ENCODE peak calls at places on chromosomes 4 and X, in four cellular contexts. Z is spleen; A is cardiac muscle cell; B is CD4-positive, CD25-positive, alpha-beta regulatory T cell. P is an unnamed sample. For H3K9me3 and H3K4me1, the result is how much of the 10 kb centered on the place peaks cover.

GRCh38 chr4:150369434-150370141 is 212.4 kb upstream of the MAB21L2 start:
- DNase-seq in Z (no peak), B (no peak), A (no peak), P (no peak)

GRCh38 chr4:8703857-8704495 is 111.4 kb downstream of the CPZ start:
- DNase-seq in A (no peak), B (no peak), Z (peak), P (no peak)

GRCh38 chrX:340641-341423 is 22.2 kb upstream of the GTPBP6 start:
- DNase-seq in Z (peak), B (no peak), A (no peak), P (peak)

GRCh38 chrX:24245201-24245600 is 68.7 kb downstream of the SUPT20HL2 start:
- DNase-seq in A (peak), B (no peak), Z (no peak), P (no peak)

GRCh38 chr4:179110356-179110755 is 1668.1 kb upstream of the AGA start:
- DNase-seq in B (no peak), A (no peak), Z (no peak), P (no peak)

GRCh38 chrX:154411981-154412340 is 622 bp downstream of the TAFAZZIN start:
- DNase-seq in B (peak), Z (peak), A (peak), P (peak)

GRCh38 chr4:23097251-23097650 is 404.5 kb downstream of the GBA3 start:
- DNase-seq in B (no peak), Z (no peak), A (peak), P (no peak)

GRCh38 chrX:125322431-125322830 is 2.8 kb downstream of the TEX13C start:
- DNase-seq in A (no peak), B (no peak), Z (no peak), P (no peak)

GRCh38 chr4:2300431-2300861 is 38.5 kb upstream of the MXD4 start:
- DNase-seq in A (no peak), B (no peak), Z (peak), P (no peak)

GRCh38 chr4:89753601-89754066 is 83.3 kb downstream of the SNCA start:
- DNase-seq in B (no peak), Z (no peak), A (peak), P (no peak)

GRCh38 chrX:55120767-55121358 is 32.0 kb downstream of the PAGE2 start:
- DNase-seq in B (no peak), Z (no peak), A (peak), P (no peak)

DNA sequence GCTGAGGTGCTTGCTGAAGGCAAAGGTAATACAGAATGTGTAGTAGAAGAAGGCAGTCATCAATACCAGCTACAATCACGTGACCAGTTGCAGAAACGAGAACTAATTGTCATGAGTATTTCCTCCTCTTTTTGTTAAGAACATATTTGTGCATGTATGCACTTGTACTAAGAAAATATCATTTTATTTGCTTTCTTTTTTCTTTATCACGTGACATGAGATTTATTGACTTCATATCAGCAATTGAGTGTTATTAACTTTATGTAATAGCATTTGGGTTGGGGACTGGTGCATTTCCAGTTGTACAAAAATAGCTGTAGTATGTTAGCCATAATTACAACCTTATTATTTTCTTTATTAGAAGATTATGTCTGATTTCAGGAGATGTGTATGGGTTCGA is 90.0 kb downstream of the MAGEE1 start:
- DNase-seq in Z (no peak), A (no peak), B (no peak), P (no peak)
- H3K9me3 ChIP-seq in Z (under half), A (under half), B (under half), P (under half)

GRCh38 chrX:68998716-68999115 is 166.5 kb downstream of the PJA1 start:
- DNase-seq in A (no peak), Z (no peak), B (no peak), P (no peak)

GRCh38 chrX:68995780-68996551 is 167.1 kb downstream of the EFNB1 start:
- DNase-seq in Z (no peak), A (peak), B (no peak), P (no peak)

GRCh38 chrX:68999351-68999750 is 165.9 kb downstream of the PJA1 start:
- DNase-seq in A (no peak), Z (no peak), B (no peak), P (no peak)

GRCh38 chrX:68997911-68998310 is 167.3 kb downstream of the PJA1 start:
- DNase-seq in A (peak), Z (no peak), B (no peak), P (no peak)

GRCh38 chrX:68997461-68997860 is 167.8 kb downstream of the PJA1 start:
- DNase-seq in Z (no peak), A (no peak), B (no peak), P (no peak)
- H3K4me1 ChIP-seq in Z (under half), A (under half), B (under half), P (under half)

DNA sequence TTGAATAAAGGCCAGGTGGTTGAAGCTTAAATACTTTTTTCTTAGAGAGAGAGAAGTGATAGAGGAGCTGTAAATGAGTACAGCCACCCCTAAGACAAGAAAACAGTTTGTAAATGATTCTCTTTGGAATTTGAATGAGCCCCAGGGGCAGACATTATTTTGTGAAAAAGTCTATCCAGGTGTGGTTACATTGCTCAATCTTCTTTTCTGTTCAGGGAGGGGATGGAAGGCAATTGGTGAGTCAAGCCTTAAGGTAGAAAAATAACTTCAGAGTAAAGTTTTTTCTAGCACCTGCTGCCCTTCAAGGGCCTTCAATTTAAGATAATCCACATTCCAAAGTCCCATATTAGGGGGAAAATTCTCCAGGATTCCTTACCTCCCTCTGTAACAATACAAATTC is 646.7 kb downstream of the PDHA2 start:
- DNase-seq in A (no peak), B (no peak), Z (no peak), P (no peak)
- H3K9me3 ChIP-seq in A (under half), B (under half), Z (under half), P (under half)

GRCh38 chrX:134569306-134569705 is 89.0 kb downstream of the PLAC1 start:
- DNase-seq in Z (no peak), A (no peak), B (no peak), P (no peak)
- H3K4me1 ChIP-seq in Z (under half), A (under half), B (under half), P (under half)

GRCh38 chrX:39301041-39301440 is 499.8 kb downstream of the MID1IP1 start:
- DNase-seq in A (no peak), B (no peak), Z (no peak), P (no peak)
- H3K9me3 ChIP-seq in A (under half), B (under half), Z (under half), P (under half)

GRCh38 chr4:155062948-155063347 is 145.5 kb upstream of the NPY2R start:
- DNase-seq in Z (no peak), A (peak), B (no peak), P (no peak)
- H3K4me1 ChIP-seq in Z (under half), A (under half), B (under half), P (under half)

GRCh38 chr4:1258457-1258856 is 9.5 kb upstream of the CTBP1 start:
- DNase-seq in Z (no peak), A (no peak), B (no peak), P (no peak)
- H3K9me3 ChIP-seq in Z (under half), A (under half), B (under half), P (under half)

DNA sequence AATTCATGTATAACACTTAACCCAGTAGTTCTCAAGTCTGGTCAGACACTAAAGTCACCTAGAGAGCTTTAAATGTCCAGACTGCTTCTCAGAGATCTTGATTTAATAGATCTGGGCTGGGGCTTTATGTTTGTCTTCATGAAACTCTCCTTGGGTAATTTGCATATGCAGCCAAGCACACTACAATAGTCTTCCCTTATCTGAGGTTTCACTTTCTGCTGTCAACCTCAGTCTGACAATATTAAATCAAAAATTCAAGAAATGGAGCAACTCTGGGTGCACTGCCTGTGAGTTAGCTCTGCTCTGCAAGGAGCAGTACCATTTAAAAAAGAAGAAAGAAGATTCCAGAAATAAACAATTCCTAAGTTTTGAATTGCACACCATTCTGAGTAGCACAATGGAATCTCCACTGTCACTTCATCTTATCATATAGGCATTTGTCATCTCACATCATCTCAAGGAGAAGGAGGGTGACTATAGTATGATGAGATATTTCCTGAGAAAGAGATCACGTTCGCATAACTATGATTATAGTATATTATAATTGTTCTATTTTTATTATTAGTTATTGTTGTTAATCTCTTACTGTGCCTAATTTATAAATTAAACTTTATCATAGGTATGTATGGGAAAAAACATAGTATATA is 9.4 kb downstream of the FNIP2 start:
- DNase-seq in A (no peak), Z (no peak), B (peak), P (no peak)
- H3K4me1 ChIP-seq in A (half or more), Z (half or more), B (under half), P (half or more)

DNA sequence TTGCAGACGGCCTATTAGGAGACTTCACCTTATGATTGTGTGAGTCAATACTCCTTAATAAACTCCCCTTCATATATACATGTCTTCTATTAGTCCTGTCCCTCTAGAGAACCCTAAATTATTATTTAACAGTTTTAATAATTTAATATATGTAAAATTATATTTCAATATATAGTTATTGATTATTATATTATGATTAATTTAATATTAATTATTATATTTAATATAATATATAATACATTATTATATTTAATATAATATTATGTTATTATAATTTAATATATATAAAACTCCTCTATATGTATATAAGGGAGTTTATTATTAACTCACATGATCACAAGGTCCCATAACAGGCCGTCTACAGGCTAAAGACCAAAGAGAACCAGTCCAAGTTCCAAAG is 533.2 kb downstream of the ARAP2 start:
- DNase-seq in B (no peak), A (no peak), Z (no peak), P (no peak)
- H3K9me3 ChIP-seq in B (under half), A (under half), Z (under half), P (under half)